ENCODE peak calls at places on chromosomes 7 and 10, in seven cellular contexts. F is ovary, P is cardiac muscle cell, W is AG09309, Y is A549, E is heart left ventricle, I is fibroblast of pulmonary artery. C is an unnamed sample.

GRCh38 chr10:44674536-44674935 is 236.6 kb upstream of the TMEM72 start:
- DNase-seq in F (no peak), W (no peak), P (peak), I (peak), E (no peak), Y (no peak), C (no peak)

GRCh38 chr10:78224602-78225001 is 190.9 kb downstream of the RPS24 start:
- DNase-seq in I (no peak), F (no peak), Y (no peak), W (no peak), E (no peak), P (peak), C (no peak)

GRCh38 chr10:130301026-130301892 is 165.1 kb downstream of the GLRX3 start:
- DNase-seq in P (peak), F (peak), W (peak), Y (no peak), E (peak), I (peak), C (peak)

GRCh38 chr7:73978681-73979563 is 49.1 kb upstream of the ELN start:
- DNase-seq in F (no peak), W (no peak), Y (peak), I (peak), P (peak), E (peak), C (peak)

GRCh38 chr10:127968027-127968441 is 61.1 kb downstream of the PTPRE start:
- DNase-seq in I (no peak), W (no peak), P (no peak), E (no peak), F (no peak), Y (no peak), C (no peak)

GRCh38 chr7:81662531-81662930 is 107.3 kb downstream of the HGF start:
- DNase-seq in F (no peak), E (no peak), P (no peak), I (no peak), Y (no peak), W (no peak), C (peak)

GRCh38 chr7:76364198-76364584 is 5.4 kb upstream of the YWHAG start:
- DNase-seq in P (peak), F (no peak), E (peak), Y (peak), I (peak), W (no peak), C (peak)

GRCh38 chr7:26500749-26501352 is 209.2 kb downstream of the SNX10 start:
- DNase-seq in Y (peak), F (no peak), I (peak), P (peak), E (no peak), W (peak), C (peak)

GRCh38 chr7:77802557-77803410 is 4.2 kb downstream of the PHTF2 start:
- DNase-seq in Y (no peak), P (peak), I (no peak), W (no peak), E (no peak), F (no peak), C (peak)

GRCh38 chr10:75272896-75273295 is 37.1 kb upstream of the COMTD1 start:
- DNase-seq in F (no peak), E (no peak), W (no peak), I (no peak), P (no peak), Y (peak), C (no peak)

GRCh38 chr7:95267754-95268153 is 56.6 kb downstream of the PON1 start:
- DNase-seq in Y (peak), E (no peak), W (no peak), F (no peak), P (no peak), I (no peak), C (no peak)

GRCh38 chr10:11305825-11306601 is 288.3 kb downstream of the CELF2 start:
- DNase-seq in I (no peak), F (no peak), E (no peak), P (no peak), Y (no peak), W (no peak), C (no peak)

GRCh38 chr10:83373659-83374058 is 765.6 kb upstream of the GHITM start:
- DNase-seq in F (no peak), P (peak), I (peak), W (peak), E (peak), Y (peak), C (peak)

GRCh38 chr10:98377001-98377400 is 38.0 kb downstream of the PYROXD2 start:
- DNase-seq in P (no peak), F (no peak), E (no peak), W (no peak), Y (no peak), I (no peak), C (no peak)

GRCh38 chr7:18402488-18403183 is 92.9 kb upstream of the HDAC9 start:
- DNase-seq in W (no peak), Y (no peak), I (peak), F (no peak), P (peak), E (no peak), C (peak)

GRCh38 chr10:86489071-86489810 is 32.4 kb downstream of the WAPL start:
- DNase-seq in Y (no peak), E (no peak), I (no peak), P (no peak), W (no peak), F (no peak), C (no peak)

GRCh38 chr7:82578430-82578829 is 134.9 kb upstream of the CACNA2D1 start:
- DNase-seq in F (no peak), I (peak), E (no peak), Y (peak), W (no peak), P (peak), C (no peak)

GRCh38 chr7:116802784-116803183 is 59.6 kb upstream of the CAPZA2 start:
- DNase-seq in Y (peak), E (no peak), F (no peak), I (peak), W (no peak), P (peak), C (peak)

GRCh38 chr10:75926763-75927162 is 495.3 kb downstream of the LRMDA start:
- DNase-seq in E (no peak), F (no peak), Y (no peak), W (no peak), P (peak), I (no peak), C (peak)

GRCh38 chr10:71511206-71511605 is 114.5 kb downstream of the CDH23 start:
- DNase-seq in W (no peak), I (no peak), P (no peak), E (no peak), F (no peak), Y (no peak), C (no peak)

GRCh38 chr10:107409517-107409916 is 245.0 kb upstream of the SORCS1 start:
- DNase-seq in Y (no peak), P (peak), F (no peak), E (no peak), I (peak), W (no peak), C (peak)

GRCh38 chr10:50572017-50572491 is 51.7 kb downstream of the SGMS1 start:
- DNase-seq in E (no peak), Y (no peak), I (no peak), W (no peak), P (no peak), F (no peak), C (no peak)

GRCh38 chr10:78944658-78945333 is 124.0 kb upstream of the ZMIZ1 start:
- DNase-seq in F (peak), W (peak), Y (no peak), E (peak), P (peak), I (peak), C (peak)

GRCh38 chr10:26367771-26368170 is 70.4 kb upstream of the APBB1IP start:
- DNase-seq in W (peak), F (no peak), I (peak), E (no peak), P (peak), Y (peak), C (peak)

GRCh38 chr7:101690061-101690460 is 61.0 kb upstream of the MYL10 start:
- DNase-seq in F (no peak), I (no peak), E (peak), W (no peak), Y (no peak), P (no peak), C (no peak)

GRCh38 chr7:90850516-90850915 is 254.4 kb downstream of the CDK14 start:
- DNase-seq in W (no peak), F (no peak), P (no peak), I (no peak), Y (no peak), E (no peak), C (no peak)

DNA sequence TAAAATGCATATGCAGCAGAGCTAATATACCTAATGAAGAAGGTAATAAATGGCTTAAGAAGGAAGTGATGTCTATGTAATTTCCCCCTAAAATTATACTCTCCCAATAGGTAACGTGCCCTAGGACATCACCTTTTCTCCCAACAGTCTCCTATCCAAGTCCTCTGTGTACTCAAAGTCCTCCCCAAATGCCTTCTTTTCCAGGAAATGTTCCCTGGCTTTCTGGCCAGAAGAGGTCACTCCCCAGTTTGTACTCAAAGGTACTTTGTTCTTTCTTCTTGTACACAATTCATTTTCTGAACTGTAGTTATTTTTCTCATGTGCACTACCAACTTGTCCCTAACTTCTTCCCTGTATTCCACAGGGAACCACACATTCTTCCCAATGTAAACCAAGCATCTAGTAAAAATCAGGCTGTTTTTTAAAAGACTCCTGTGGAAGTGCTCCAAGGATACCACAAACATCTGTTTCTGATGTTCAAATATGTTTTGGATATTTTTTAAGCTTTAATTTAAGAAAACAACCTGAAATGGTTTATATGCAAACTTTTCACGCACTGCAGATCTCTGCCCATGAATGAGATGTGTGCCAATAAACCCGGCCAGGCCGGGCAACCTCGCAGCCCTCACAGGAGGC is 262.3 kb upstream of the KLF14 start:
- DNase-seq in I (no peak), W (no peak), Y (no peak), F (no peak), P (no peak), E (no peak), C (peak)
- TF ChIP-seq CTCF in I (no peak), W (peak), Y (no peak), F (no peak), P (peak), E (no peak), C (peak)

DNA sequence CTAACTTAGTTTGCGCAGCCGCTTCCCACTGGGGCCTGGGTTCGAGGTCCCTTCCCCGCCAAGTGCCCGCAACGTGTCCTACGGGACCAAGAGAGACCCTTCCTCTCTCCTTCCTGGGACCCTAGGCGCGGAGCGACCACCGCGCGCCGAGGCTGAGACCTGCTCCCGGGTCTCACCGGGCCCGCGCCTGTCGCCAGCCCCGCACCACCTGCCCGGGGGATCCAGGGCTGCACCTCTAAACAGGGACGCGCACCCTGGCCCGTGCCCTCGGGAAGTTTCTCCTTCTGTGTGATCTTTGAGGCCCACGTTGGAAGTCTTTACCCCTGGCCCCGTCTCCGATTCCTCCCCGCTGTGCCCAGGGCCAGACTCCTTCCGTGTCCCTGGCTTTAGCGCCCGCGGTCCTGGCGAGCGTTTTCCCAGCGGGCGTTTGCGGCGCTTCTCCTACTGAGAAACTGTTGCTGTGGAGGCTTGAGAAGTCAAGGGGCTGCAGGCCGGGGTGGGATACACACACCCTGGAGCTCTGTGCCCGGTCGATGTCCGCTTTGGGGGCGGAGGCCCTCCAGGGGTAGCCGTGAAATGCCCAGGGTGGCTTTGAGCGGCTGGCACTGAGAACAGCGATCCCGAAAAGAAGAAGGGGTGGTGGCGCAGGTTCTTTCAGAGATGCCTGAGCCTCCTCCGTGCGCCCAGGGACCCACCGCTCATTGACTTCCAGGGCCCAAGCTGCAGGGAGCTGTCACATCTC is 575 bp downstream of the PLPP4 start:
- DNase-seq in W (no peak), I (no peak), F (no peak), E (no peak), Y (no peak), P (no peak), C (no peak)
- H3K4me3 ChIP-seq in W (peak), I (peak), F (peak), E (peak), Y (peak), P (peak), C (peak)

GRCh38 chr7:98831641-98832221 is 38.1 kb downstream of the TMEM130 start:
- DNase-seq in P (no peak), W (no peak), F (no peak), I (peak), Y (peak), E (no peak), C (peak)
- TF ChIP-seq CTCF in P (peak), W (peak), F (no peak), I (peak), Y (peak), E (peak), C (peak)

GRCh38 chr10:17785276-17785935 is 23.7 kb upstream of the MRC1 start:
- DNase-seq in W (no peak), P (no peak), Y (no peak), I (no peak), E (no peak), F (no peak), C (no peak)

GRCh38 chr10:17787087-17787942 is 21.8 kb upstream of the MRC1 start:
- DNase-seq in I (peak), E (no peak), W (peak), F (no peak), P (peak), Y (peak), C (peak)

GRCh38 chr10:17783751-17784150 is 25.4 kb upstream of the MRC1 start:
- DNase-seq in P (no peak), W (no peak), I (no peak), E (no peak), F (no peak), Y (no peak), C (no peak)

GRCh38 chr10:17782921-17783665 is 26.1 kb upstream of the MRC1 start:
- DNase-seq in I (peak), P (peak), E (no peak), W (no peak), Y (peak), F (no peak), C (no peak)

GRCh38 chr10:17784701-17785100 is 24.4 kb upstream of the MRC1 start:
- DNase-seq in I (peak), F (no peak), E (no peak), P (peak), W (no peak), Y (no peak), C (no peak)
- H3K4me3 ChIP-seq in I (no peak), F (no peak), E (no peak), P (no peak), W (no peak), Y (no peak), C (no peak)

GRCh38 chr10:34281661-34282060 is 533.4 kb downstream of the PARD3 start:
- DNase-seq in W (no peak), I (no peak), F (no peak), E (no peak), Y (no peak), P (no peak), C (peak)

GRCh38 chr10:34275626-34276025 is 539.5 kb downstream of the PARD3 start:
- DNase-seq in E (no peak), Y (no peak), I (no peak), F (no peak), P (no peak), W (no peak), C (peak)

GRCh38 chr10:34282186-34282585 is 532.9 kb downstream of the PARD3 start:
- DNase-seq in E (no peak), I (no peak), F (no peak), P (no peak), Y (no peak), W (no peak), C (peak)

GRCh38 chr10:34286136-34286739 is 528.9 kb downstream of the PARD3 start:
- DNase-seq in W (no peak), Y (peak), E (peak), I (no peak), P (peak), F (no peak), C (peak)

GRCh38 chr10:34280599-34281374 is 534.3 kb downstream of the PARD3 start:
- DNase-seq in W (peak), I (peak), P (peak), E (no peak), Y (peak), F (peak), C (peak)
- TF ChIP-seq CTCF in W (peak), I (peak), P (peak), E (no peak), Y (peak), F (no peak), C (peak)

DNA sequence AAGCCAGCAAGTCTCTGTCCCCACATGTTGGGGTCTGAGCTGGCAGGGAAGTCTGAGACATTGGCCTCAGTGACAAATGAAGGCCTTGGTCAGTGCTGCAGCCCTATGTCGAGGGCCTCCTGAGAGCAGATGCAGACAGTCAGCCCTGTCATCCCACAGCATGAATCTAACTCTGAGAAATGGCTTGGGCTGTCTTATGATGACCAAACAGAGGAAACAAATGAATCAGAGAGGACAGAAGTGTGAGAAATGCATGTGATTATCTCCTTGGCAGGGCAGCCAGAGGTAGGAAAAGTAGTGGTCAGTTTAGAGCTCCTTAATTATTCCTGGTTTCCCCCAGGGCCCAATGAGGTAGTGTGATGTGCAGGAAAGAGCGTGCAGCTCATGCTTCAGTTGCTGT is 287.6 kb downstream of the SORCS3 start:
- DNase-seq in Y (no peak), W (no peak), I (no peak), E (no peak), F (no peak), P (no peak), C (no peak)
- H3K4me3 ChIP-seq in Y (no peak), W (no peak), I (no peak), E (no peak), F (no peak), P (no peak), C (no peak)

GRCh38 chr7:72080865-72081264 is 331.3 kb downstream of the CALN1 start:
- DNase-seq in E (no peak), F (no peak), I (no peak), W (no peak), P (no peak), Y (no peak), C (no peak)
- TF ChIP-seq CTCF in E (no peak), F (no peak), I (no peak), W (no peak), P (no peak), Y (no peak), C (no peak)

GRCh38 chr10:101835406-101835805 is 8.2 kb downstream of the KCNIP2 start:
- DNase-seq in F (no peak), E (no peak), W (no peak), I (no peak), P (no peak), Y (no peak), C (no peak)
- H3K4me3 ChIP-seq in F (no peak), E (no peak), W (no peak), I (no peak), P (no peak), Y (no peak), C (no peak)

GRCh38 chr7:48139461-48139860 is 31.8 kb upstream of the ABCA13 start:
- DNase-seq in I (peak), E (no peak), F (no peak), P (peak), Y (peak), W (no peak), C (peak)
- TF ChIP-seq CTCF in I (peak), E (peak), F (no peak), P (peak), Y (peak), W (peak), C (peak)

C was measured in fibroblast of villous mesenchyme.